ENCODE peak calls at places on chromosomes 7 and 10, in four cellular contexts. Z is naive B cell, L is pancreas, B is GM13977. S is an unnamed sample.

GRCh38 chr10:22345301-22346086 is at the start of gene SPAG6:
- DNase-seq in Z (peak; percentile 41), L (peak; percentile 71), B (peak; percentile 77), S (no peak)

GRCh38 chr7:77542399-77542798 is 5.3 kb downstream of the PTPN12 start:
- DNase-seq in Z (no peak), L (no peak), B (no peak), S (no peak)

GRCh38 chr7:96710544-96710943 is 898 bp upstream of the SEM1 start:
- DNase-seq in Z (no peak), L (no peak), B (no peak), S (no peak)

GRCh38 chr7:17559388-17559787 is 260.9 kb downstream of the AHR start:
- DNase-seq in Z (no peak), L (no peak), B (no peak), S (no peak)

GRCh38 chr10:53489331-53489730 is 716.7 kb upstream of the MBL2 start:
- DNase-seq in Z (no peak), L (no peak), B (no peak), S (no peak)

GRCh38 chr7:34756025-34756437 is 98.0 kb downstream of the NPSR1 start:
- DNase-seq in Z (no peak), L (no peak), B (no peak), S (no peak)

GRCh38 chr7:91212592-91212991 is 51.6 kb upstream of the FZD1 start:
- DNase-seq in Z (no peak), L (no peak), B (no peak), S (no peak)

GRCh38 chr7:130683026-130683425 is 3.3 kb downstream of the TSGA13 start:
- DNase-seq in Z (no peak), L (no peak), B (no peak), S (no peak)

GRCh38 chr7:66493235-66494181 is 135.2 kb upstream of the KCTD7 start:
- DNase-seq in Z (peak; percentile 96), L (peak; percentile 99), B (peak; percentile 96), S (peak; percentile 87)

GRCh38 chr7:114921636-114922150 is at the start of gene MDFIC:
- DNase-seq in Z (no peak), L (peak; percentile 60), B (no peak), S (no peak)

GRCh38 chr10:88127766-88128165 is 264.3 kb downstream of the PTEN start:
- DNase-seq in Z (no peak), L (no peak), B (no peak), S (no peak)

GRCh38 chr7:102991540-102992214 is 78.9 kb downstream of the LRRC17 start:
- DNase-seq in Z (no peak), L (no peak), B (no peak), S (peak; percentile 77)

GRCh38 chr7:43108255-43109011 is 4.0 kb upstream of the HECW1 start:
- DNase-seq in Z (peak; percentile 9), L (peak; percentile 82), B (peak; percentile 68), S (peak; percentile 51)

GRCh38 chr10:69729326-69730048 is 72.2 kb upstream of the COL13A1 start:
- DNase-seq in Z (no peak), L (no peak), B (no peak), S (no peak)

GRCh38 chr10:121593676-121594075 is 4.6 kb downstream of the FGFR2 start:
- DNase-seq in Z (no peak), L (no peak), B (no peak), S (no peak)

GRCh38 chr10:98295907-98296306 is 27.9 kb upstream of the LOXL4 start:
- DNase-seq in Z (no peak), L (no peak), B (no peak), S (no peak)